ENCODE peak calls at places on chromosomes 4 and X, in eight cellular contexts. T is epithelial cell of esophagus; A is cardiac fibroblast; W is uterus; I is CD4-positive, alpha-beta T cell; Z is GM13977; R is cardiac muscle cell; H is AG09319. V is an unnamed sample.

GRCh38 chr4:179804440-179804839 is 2362.2 kb upstream of the AGA start:
- DNase-seq in W (no peak), R (no peak), Z (no peak), T (no peak), H (no peak), I (no peak), A (no peak), V (no peak)

GRCh38 chr4:95161781-95162469 is 386.8 kb downstream of the UNC5C start:
- DNase-seq in W (no peak), H (no peak), R (no peak), A (no peak), I (no peak), Z (no peak), T (no peak), V (no peak)

GRCh38 chr4:20580907-20581306 is 119.4 kb upstream of the PACRGL start:
- DNase-seq in A (no peak), R (no peak), W (no peak), H (no peak), I (no peak), T (no peak), Z (no peak), V (no peak)

GRCh38 chr4:139988863-139989765 is 164.9 kb downstream of the MAML3 start:
- DNase-seq in R (peak; percentile 90), W (peak; percentile 73), A (peak; percentile 85), H (peak; percentile 41), I (no peak), T (peak; percentile 97), Z (no peak), V (no peak)

GRCh38 chr4:126957555-126958440 is 675.0 kb upstream of the INTU start:
- DNase-seq in Z (no peak), H (no peak), I (no peak), R (peak; percentile 58), W (no peak), A (peak; percentile 55), T (peak; percentile 37), V (no peak)

GRCh38 chrX:153074262-153074899 is 2.1 kb downstream of the PNMA6A start:
- DNase-seq in H (no peak), A (no peak), W (no peak), Z (no peak), I (no peak), T (no peak), R (no peak), V (no peak)

GRCh38 chrX:29231800-29232199 is 644.6 kb downstream of the IL1RAPL1 start:
- DNase-seq in T (peak; percentile 1), Z (no peak), H (no peak), R (peak; percentile 15), A (peak; percentile 26), W (no peak), I (no peak), V (no peak)

GRCh38 chr4:189032939-189033338 is 893.7 kb downstream of the TRIML1 start:
- DNase-seq in Z (no peak), H (no peak), T (no peak), I (no peak), W (no peak), A (no peak), R (no peak), V (no peak)

GRCh38 chr4:1825326-1825725 is 30.6 kb downstream of the LETM1 start:
- DNase-seq in R (no peak), A (no peak), H (no peak), W (no peak), Z (no peak), I (no peak), T (no peak), V (no peak)

GRCh38 chr4:184096561-184097239 is 121.0 kb downstream of the ENPP6 start:
- DNase-seq in I (no peak), Z (no peak), A (peak; percentile 8), R (peak; percentile 20), T (no peak), H (no peak), W (no peak), V (no peak)

GRCh38 chr4:132108784-132109183 is 1040.3 kb upstream of the PCDH10 start:
- DNase-seq in R (peak; percentile 38), T (peak; percentile 46), Z (no peak), I (no peak), A (peak; percentile 26), H (no peak), W (no peak), V (no peak)

GRCh38 chr4:169621754-169622481 is 1.5 kb downstream of the CLCN3 start:
- DNase-seq in T (peak; percentile 61), H (no peak), W (no peak), Z (no peak), R (peak; percentile 62), I (peak; percentile 13), A (peak; percentile 61), V (no peak)

GRCh38 chr4:75895744-75896314 is 6.4 kb downstream of the PPEF2 start:
- DNase-seq in A (peak; percentile 36), I (no peak), T (peak; percentile 48), W (no peak), H (no peak), Z (peak; percentile 55), R (peak; percentile 45), V (peak; percentile 57)

GRCh38 chr4:24655971-24656370 is 71.6 kb upstream of the DHX15 start:
- DNase-seq in W (no peak), A (no peak), Z (no peak), H (no peak), I (no peak), R (peak; percentile 21), T (no peak), V (no peak)

GRCh38 chr4:54172156-54172555 is 56.9 kb upstream of the PDGFRA start:
- DNase-seq in T (no peak), W (no peak), H (no peak), I (no peak), A (no peak), Z (no peak), R (no peak), V (no peak)
- TF ChIP-seq CTCF in T (no peak), W (no peak), H (no peak), I (no peak), A (no peak), Z (no peak), R (no peak), V (no peak)

GRCh38 chr4:106329027-106329618 is 12.8 kb downstream of the AIMP1 start:
- DNase-seq in R (peak; percentile 61), T (peak; percentile 55), I (no peak), H (no peak), W (no peak), Z (no peak), A (peak; percentile 63), V (peak; percentile 20)
- TF ChIP-seq CTCF in R (peak; percentile 77), T (peak; percentile 66), I (peak; percentile 61), H (peak; percentile 79), W (no peak), Z (peak; percentile 47), A (peak; percentile 66), V (peak; percentile 49)

GRCh38 chr4:90958256-90958895 is 831.2 kb downstream of the CCSER1 start:
- DNase-seq in R (peak; percentile 51), Z (no peak), I (no peak), H (no peak), W (no peak), A (peak; percentile 45), T (peak; percentile 80), V (no peak)

GRCh38 chr4:90960433-90960832 is 833.2 kb downstream of the CCSER1 start:
- DNase-seq in I (no peak), T (no peak), Z (no peak), W (no peak), R (no peak), H (no peak), A (no peak), V (no peak)

DNA sequence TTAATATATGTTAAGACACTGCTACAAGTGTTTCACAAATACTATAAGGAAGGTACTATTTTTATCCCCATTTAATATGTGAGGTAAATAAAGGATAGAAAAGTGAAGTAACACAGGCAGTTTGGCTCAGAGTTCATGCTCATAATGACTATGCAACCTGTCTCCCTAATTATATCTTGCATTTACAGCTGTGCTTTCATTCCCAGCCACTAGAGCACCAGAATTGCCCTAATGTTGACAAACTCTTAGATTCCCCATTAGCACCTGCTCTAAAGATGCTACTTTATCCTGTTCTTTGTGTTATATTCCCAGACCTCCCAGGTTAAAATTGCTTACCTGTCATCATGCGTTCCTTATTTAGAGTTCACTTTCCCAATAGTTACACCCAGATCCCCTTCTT is 833.6 kb downstream of the CCSER1 start:
- DNase-seq in Z (no peak), I (no peak), A (no peak), W (no peak), T (no peak), R (no peak), H (no peak), V (no peak)
- TF ChIP-seq CTCF in Z (no peak), I (no peak), A (no peak), W (no peak), T (no peak), R (no peak), H (no peak), V (no peak)

DNA sequence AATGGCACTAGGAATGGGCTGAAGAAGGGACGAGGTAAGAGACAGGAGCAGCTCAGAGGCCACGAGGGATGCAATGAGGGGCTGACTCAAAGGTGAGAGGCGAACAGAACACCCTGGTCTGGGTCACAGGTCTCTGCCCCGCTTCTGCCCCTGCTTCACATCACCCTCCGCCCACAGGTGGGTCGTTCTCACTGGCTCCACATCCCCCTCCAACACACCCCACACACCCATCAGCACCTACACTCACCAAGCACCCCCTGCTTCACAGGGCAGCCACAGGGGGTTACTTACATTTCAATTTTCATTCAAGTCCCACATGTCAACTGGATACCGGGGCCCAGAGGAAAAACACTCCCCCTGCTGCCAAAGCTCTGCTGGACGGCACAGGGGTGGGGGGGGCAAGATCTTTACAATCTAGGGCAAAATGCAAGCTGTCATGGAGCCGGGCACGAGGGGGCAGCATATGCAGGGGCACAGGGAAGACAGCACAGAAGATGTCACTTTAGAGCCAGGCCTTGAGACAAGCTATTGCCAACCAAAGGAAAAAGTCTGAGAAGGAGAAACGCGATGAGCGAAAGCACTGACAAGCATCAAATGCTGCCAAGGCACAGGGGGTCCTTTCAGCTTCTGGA is 94.1 kb downstream of the AFAP1 start:
- DNase-seq in I (no peak), W (no peak), Z (no peak), T (no peak), R (no peak), H (no peak), A (no peak), V (no peak)
- TF ChIP-seq CTCF in I (no peak), W (no peak), Z (peak; percentile 31), T (no peak), R (peak; percentile 12), H (no peak), A (peak; percentile 4), V (no peak)

DNA sequence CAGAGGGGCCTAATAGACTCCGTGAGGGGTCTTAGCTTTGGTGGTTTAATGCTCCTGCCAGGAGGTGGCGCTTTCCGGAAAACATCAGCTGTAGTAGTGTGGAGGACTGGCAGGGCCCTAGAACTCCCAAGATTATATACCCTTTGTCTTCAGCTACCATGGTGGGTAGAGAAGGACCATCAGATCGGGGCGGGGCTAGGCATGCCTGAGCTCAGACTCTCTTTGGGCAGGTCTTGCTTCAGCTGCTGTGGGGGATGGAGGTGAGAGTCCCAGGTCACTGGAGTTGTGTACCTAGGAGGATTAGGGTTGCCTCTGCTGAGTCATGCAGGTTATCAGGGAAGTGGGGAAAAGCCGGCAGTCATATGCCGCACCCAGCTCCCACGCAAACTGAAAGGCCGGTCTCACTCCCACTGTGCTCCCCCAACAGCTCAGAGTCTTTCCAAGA is 63.0 kb upstream of the AGA start:
- DNase-seq in I (no peak), T (peak; percentile 60), W (no peak), A (no peak), Z (no peak), H (no peak), R (no peak), V (no peak)
- TF ChIP-seq CTCF in I (no peak), T (no peak), W (no peak), A (no peak), Z (no peak), H (no peak), R (no peak), V (peak; percentile 1)

GRCh38 chr4:155666701-155667537 is at the start of gene GUCY1A1:
- DNase-seq in A (peak; percentile 7), R (peak; percentile 19), H (no peak), I (no peak), T (peak; percentile 47), W (peak; percentile 35), Z (peak; percentile 40), V (peak; percentile 54)
- TF ChIP-seq CTCF in A (no peak), R (no peak), H (no peak), I (no peak), T (no peak), W (no peak), Z (no peak), V (no peak)

V was measured in GM10248.